ENCODE peak calls at places on chromosome 13, in eight cellular contexts. Z, O, U, S, G, B, Q and P are unnamed samples.

GRCh38 chr13:105665284-105665683 is 870.2 kb downstream of the EFNB2 start:
- DNase-seq in Z (no peak), O (no peak), U (no peak), S (no peak), G (no peak), B (peak; percentile 68), Q (no peak), P (no peak)

GRCh38 chr13:32530841-32531253 is 7.7 kb downstream of the N4BP2L2 start:
- DNase-seq in Z (no peak), O (no peak), U (peak; percentile 44), S (peak; percentile 35), G (peak; percentile 82), B (peak; percentile 54), Q (no peak), P (no peak)

GRCh38 chr13:98658131-98658530 is 81.2 kb upstream of the STK24 start:
- DNase-seq in Z (no peak), O (no peak), U (peak; percentile 37), S (no peak), G (peak; percentile 13), B (no peak), Q (no peak), P (no peak)

GRCh38 chr13:29143864-29144263 is 323.7 kb downstream of the MTUS2 start:
- DNase-seq in Z (no peak), O (no peak), U (no peak), S (no peak), G (no peak), B (no peak), Q (no peak), P (no peak)

GRCh38 chr13:37492741-37493514 is 105.6 kb downstream of the POSTN start:
- DNase-seq in Z (no peak), O (no peak), U (peak; percentile 84), S (no peak), G (peak; percentile 63), B (peak; percentile 94), Q (no peak), P (no peak)

GRCh38 chr13:49436890-49437289 is 7.0 kb downstream of the CAB39L start:
- DNase-seq in Z (peak; percentile 48), O (no peak), U (peak; percentile 60), S (peak; percentile 34), G (peak; percentile 73), B (peak; percentile 31), Q (no peak), P (no peak)

GRCh38 chr13:72456486-72456885 is 270.9 kb downstream of the MZT1 start:
- DNase-seq in Z (no peak), O (no peak), U (no peak), S (no peak), G (no peak), B (no peak), Q (no peak), P (no peak)

GRCh38 chr13:93249259-93249917 is 22.8 kb downstream of the GPC6 start:
- DNase-seq in Z (no peak), O (no peak), U (peak; percentile 87), S (no peak), G (peak; percentile 91), B (peak; percentile 92), Q (no peak), P (no peak)

GRCh38 chr13:73467103-73467502 is 408.3 kb downstream of the KLF5 start:
- DNase-seq in Z (no peak), O (no peak), U (peak; percentile 3), S (no peak), G (peak; percentile 50), B (no peak), Q (no peak), P (no peak)

GRCh38 chr13:32829269-32829668 is 187.0 kb upstream of the KL start:
- DNase-seq in Z (no peak), O (no peak), U (no peak), S (no peak), G (no peak), B (peak; percentile 11), Q (no peak), P (no peak)